ENCODE peak calls at places on chromosomes 2 and 18, in nine cellular contexts. One of them, this sample, is unnamed. For H3K27me3, the result is how much of the 10 kb centered on the place peaks cover.

GRCh38 chr2:177231270-177231669 is 18.7 kb downstream of the HNRNPA3 start:
- DNase-seq in right lobe of liver: no peak
- DNase-seq in MG63: no peak
- DNase-seq in H9: no peak
- DNase-seq in mammary epithelial cell: no peak
- DNase-seq in brain microvascular endothelial cell: no peak
- DNase-seq in SK-N-SH: no peak
- DNase-seq in spleen: no peak
- DNase-seq in CD4-positive, alpha-beta T cell: no peak
- DNase-seq in this sample: no peak

GRCh38 chr2:120969613-120970355 is 234.1 kb downstream of the GLI2 start:
- DNase-seq in right lobe of liver: no peak
- DNase-seq in MG63: no peak
- DNase-seq in H9: no peak
- DNase-seq in mammary epithelial cell: no peak
- DNase-seq in brain microvascular endothelial cell: no peak
- DNase-seq in SK-N-SH: no peak
- DNase-seq in spleen: no peak
- DNase-seq in CD4-positive, alpha-beta T cell: no peak
- DNase-seq in this sample: no peak

GRCh38 chr2:48126180-48126579 is 219.9 kb upstream of the FBXO11 start:
- DNase-seq in right lobe of liver: no peak
- DNase-seq in MG63: no peak
- DNase-seq in H9: no peak
- DNase-seq in mammary epithelial cell: no peak
- DNase-seq in brain microvascular endothelial cell: peak
- DNase-seq in SK-N-SH: no peak
- DNase-seq in spleen: no peak
- DNase-seq in CD4-positive, alpha-beta T cell: no peak
- DNase-seq in this sample: no peak

GRCh38 chr2:60351802-60352201 is 201.7 kb downstream of the BCL11A start:
- DNase-seq in right lobe of liver: no peak
- DNase-seq in MG63: no peak
- DNase-seq in H9: no peak
- DNase-seq in mammary epithelial cell: no peak
- DNase-seq in brain microvascular endothelial cell: no peak
- DNase-seq in SK-N-SH: no peak
- DNase-seq in spleen: peak
- DNase-seq in CD4-positive, alpha-beta T cell: no peak
- DNase-seq in this sample: no peak

GRCh38 chr2:207503234-207503633 is 26.5 kb upstream of the CREB1 start:
- DNase-seq in right lobe of liver: no peak
- DNase-seq in MG63: peak
- DNase-seq in H9: no peak
- DNase-seq in mammary epithelial cell: no peak
- DNase-seq in brain microvascular endothelial cell: peak
- DNase-seq in SK-N-SH: no peak
- DNase-seq in spleen: no peak
- DNase-seq in CD4-positive, alpha-beta T cell: no peak
- DNase-seq in this sample: no peak

GRCh38 chr2:197704434-197705142 is 581 bp upstream of the MARS2 start:
- DNase-seq in right lobe of liver: no peak
- DNase-seq in MG63: no peak
- DNase-seq in H9: no peak
- DNase-seq in mammary epithelial cell: no peak
- DNase-seq in brain microvascular endothelial cell: no peak
- DNase-seq in SK-N-SH: no peak
- DNase-seq in spleen: no peak
- DNase-seq in CD4-positive, alpha-beta T cell: no peak
- DNase-seq in this sample: no peak

GRCh38 chr2:64567473-64567872 is 43.3 kb downstream of the AFTPH start:
- DNase-seq in right lobe of liver: no peak
- DNase-seq in MG63: no peak
- DNase-seq in H9: no peak
- DNase-seq in mammary epithelial cell: no peak
- DNase-seq in brain microvascular endothelial cell: no peak
- DNase-seq in SK-N-SH: no peak
- DNase-seq in spleen: no peak
- DNase-seq in CD4-positive, alpha-beta T cell: no peak
- DNase-seq in this sample: no peak

GRCh38 chr2:151796774-151797173 is 31.4 kb downstream of the ARL5A start:
- DNase-seq in right lobe of liver: no peak
- DNase-seq in MG63: no peak
- DNase-seq in H9: no peak
- DNase-seq in mammary epithelial cell: no peak
- DNase-seq in brain microvascular endothelial cell: no peak
- DNase-seq in SK-N-SH: no peak
- DNase-seq in spleen: no peak
- DNase-seq in CD4-positive, alpha-beta T cell: no peak
- DNase-seq in this sample: no peak

GRCh38 chr2:56741601-56742102 is 557.9 kb downstream of the CCDC85A start:
- DNase-seq in right lobe of liver: no peak
- DNase-seq in MG63: peak
- DNase-seq in H9: no peak
- DNase-seq in mammary epithelial cell: peak
- DNase-seq in brain microvascular endothelial cell: peak
- DNase-seq in SK-N-SH: peak
- DNase-seq in spleen: no peak
- DNase-seq in CD4-positive, alpha-beta T cell: no peak
- DNase-seq in this sample: no peak

GRCh38 chr18:28793911-28794310 is 617.0 kb upstream of the CDH2 start:
- DNase-seq in right lobe of liver: no peak
- DNase-seq in MG63: no peak
- DNase-seq in H9: no peak
- DNase-seq in mammary epithelial cell: no peak
- DNase-seq in brain microvascular endothelial cell: no peak
- DNase-seq in SK-N-SH: peak
- DNase-seq in spleen: no peak
- DNase-seq in CD4-positive, alpha-beta T cell: no peak
- DNase-seq in this sample: no peak

DNA sequence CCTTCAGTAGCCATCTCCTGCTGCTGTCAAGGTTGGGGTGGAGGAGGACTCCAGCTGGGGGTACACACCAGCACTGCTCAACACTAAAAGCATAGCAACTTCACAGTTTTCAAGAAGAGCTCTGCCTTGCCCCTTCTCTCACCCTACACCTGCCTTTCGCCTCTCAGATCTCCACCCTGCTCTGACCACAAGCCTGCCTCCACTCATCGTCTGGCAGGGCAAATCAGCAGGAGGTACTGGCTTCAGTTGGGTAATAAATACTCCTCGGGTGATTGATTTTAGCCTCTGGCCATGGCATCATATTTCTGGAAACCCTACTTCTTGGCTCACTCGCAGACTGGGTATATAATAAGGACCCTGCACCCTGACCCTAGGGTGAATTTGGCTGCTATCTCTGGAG is 3.1 kb upstream of the PRKAG3 start:
- DNase-seq in right lobe of liver: no peak
- DNase-seq in MG63: peak
- DNase-seq in H9: no peak
- DNase-seq in mammary epithelial cell: no peak
- DNase-seq in brain microvascular endothelial cell: no peak
- DNase-seq in SK-N-SH: no peak
- DNase-seq in spleen: no peak
- DNase-seq in CD4-positive, alpha-beta T cell: no peak
- DNase-seq in this sample: no peak
- H3K27me3 ChIP-seq in right lobe of liver: under half
- H3K27me3 ChIP-seq in MG63: under half
- H3K27me3 ChIP-seq in H9: under half
- H3K27me3 ChIP-seq in mammary epithelial cell: under half
- H3K27me3 ChIP-seq in brain microvascular endothelial cell: under half
- H3K27me3 ChIP-seq in SK-N-SH: under half
- H3K27me3 ChIP-seq in spleen: under half
- H3K27me3 ChIP-seq in CD4-positive, alpha-beta T cell: half or more
- H3K27me3 ChIP-seq in this sample: under half

DNA sequence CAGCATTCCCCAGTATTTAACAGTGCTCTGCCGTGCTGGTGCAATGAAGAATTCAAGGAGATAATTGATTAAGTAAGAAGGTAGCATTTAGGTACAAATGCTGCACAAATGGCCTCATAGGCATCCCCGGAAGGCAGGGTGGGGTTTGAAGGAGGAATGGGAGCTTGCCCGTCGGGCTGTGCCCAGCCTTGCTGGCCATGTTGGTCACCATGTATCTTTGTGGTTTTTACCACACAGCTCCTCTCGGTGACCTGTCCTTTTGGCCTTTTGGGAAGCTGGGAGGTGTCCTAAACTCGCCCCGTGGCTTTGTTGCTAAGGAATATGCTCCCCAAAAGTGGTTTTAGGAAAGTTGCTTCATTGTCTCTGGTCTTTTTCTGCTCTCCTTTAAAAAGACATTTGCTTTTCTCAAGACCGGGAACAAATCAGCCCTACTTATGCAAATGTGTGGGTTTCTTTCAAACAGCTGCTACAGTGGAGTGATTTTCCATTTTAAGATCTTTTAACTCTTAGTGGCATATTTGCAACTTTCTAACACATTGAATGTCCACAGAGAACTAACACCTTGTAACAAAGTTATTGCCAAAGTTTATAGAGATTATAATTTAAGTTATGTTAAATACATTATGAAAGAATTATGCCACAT is 28.8 kb downstream of the SNTG2 start:
- DNase-seq in right lobe of liver: no peak
- DNase-seq in MG63: no peak
- DNase-seq in H9: no peak
- DNase-seq in mammary epithelial cell: no peak
- DNase-seq in brain microvascular endothelial cell: no peak
- DNase-seq in SK-N-SH: no peak
- DNase-seq in spleen: no peak
- DNase-seq in CD4-positive, alpha-beta T cell: no peak
- DNase-seq in this sample: no peak
- H3K27me3 ChIP-seq in right lobe of liver: under half
- H3K27me3 ChIP-seq in MG63: under half
- H3K27me3 ChIP-seq in H9: under half
- H3K27me3 ChIP-seq in mammary epithelial cell: under half
- H3K27me3 ChIP-seq in brain microvascular endothelial cell: under half
- H3K27me3 ChIP-seq in SK-N-SH: under half
- H3K27me3 ChIP-seq in spleen: under half
- H3K27me3 ChIP-seq in CD4-positive, alpha-beta T cell: under half
- H3K27me3 ChIP-seq in this sample: under half

GRCh38 chr2:21009662-21010225 is 34.1 kb downstream of the APOB start:
- DNase-seq in right lobe of liver: no peak
- DNase-seq in MG63: no peak
- DNase-seq in H9: no peak
- DNase-seq in mammary epithelial cell: no peak
- DNase-seq in brain microvascular endothelial cell: no peak
- DNase-seq in SK-N-SH: no peak
- DNase-seq in spleen: no peak
- DNase-seq in CD4-positive, alpha-beta T cell: no peak
- DNase-seq in this sample: no peak

GRCh38 chr2:21008014-21008789 is 35.7 kb downstream of the APOB start:
- DNase-seq in right lobe of liver: no peak
- DNase-seq in MG63: no peak
- DNase-seq in H9: no peak
- DNase-seq in mammary epithelial cell: no peak
- DNase-seq in brain microvascular endothelial cell: no peak
- DNase-seq in SK-N-SH: no peak
- DNase-seq in spleen: no peak
- DNase-seq in CD4-positive, alpha-beta T cell: no peak
- DNase-seq in this sample: no peak

GRCh38 chr2:21010813-21011439 is 32.9 kb downstream of the APOB start:
- DNase-seq in right lobe of liver: no peak
- DNase-seq in MG63: no peak
- DNase-seq in H9: no peak
- DNase-seq in mammary epithelial cell: no peak
- DNase-seq in brain microvascular endothelial cell: no peak
- DNase-seq in SK-N-SH: no peak
- DNase-seq in spleen: no peak
- DNase-seq in CD4-positive, alpha-beta T cell: no peak
- DNase-seq in this sample: no peak

GRCh38 chr2:21007129-21008013 is 36.5 kb downstream of the APOB start:
- DNase-seq in right lobe of liver: no peak
- DNase-seq in MG63: no peak
- DNase-seq in H9: no peak
- DNase-seq in mammary epithelial cell: no peak
- DNase-seq in brain microvascular endothelial cell: no peak
- DNase-seq in SK-N-SH: no peak
- DNase-seq in spleen: no peak
- DNase-seq in CD4-positive, alpha-beta T cell: no peak
- DNase-seq in this sample: no peak

DNA sequence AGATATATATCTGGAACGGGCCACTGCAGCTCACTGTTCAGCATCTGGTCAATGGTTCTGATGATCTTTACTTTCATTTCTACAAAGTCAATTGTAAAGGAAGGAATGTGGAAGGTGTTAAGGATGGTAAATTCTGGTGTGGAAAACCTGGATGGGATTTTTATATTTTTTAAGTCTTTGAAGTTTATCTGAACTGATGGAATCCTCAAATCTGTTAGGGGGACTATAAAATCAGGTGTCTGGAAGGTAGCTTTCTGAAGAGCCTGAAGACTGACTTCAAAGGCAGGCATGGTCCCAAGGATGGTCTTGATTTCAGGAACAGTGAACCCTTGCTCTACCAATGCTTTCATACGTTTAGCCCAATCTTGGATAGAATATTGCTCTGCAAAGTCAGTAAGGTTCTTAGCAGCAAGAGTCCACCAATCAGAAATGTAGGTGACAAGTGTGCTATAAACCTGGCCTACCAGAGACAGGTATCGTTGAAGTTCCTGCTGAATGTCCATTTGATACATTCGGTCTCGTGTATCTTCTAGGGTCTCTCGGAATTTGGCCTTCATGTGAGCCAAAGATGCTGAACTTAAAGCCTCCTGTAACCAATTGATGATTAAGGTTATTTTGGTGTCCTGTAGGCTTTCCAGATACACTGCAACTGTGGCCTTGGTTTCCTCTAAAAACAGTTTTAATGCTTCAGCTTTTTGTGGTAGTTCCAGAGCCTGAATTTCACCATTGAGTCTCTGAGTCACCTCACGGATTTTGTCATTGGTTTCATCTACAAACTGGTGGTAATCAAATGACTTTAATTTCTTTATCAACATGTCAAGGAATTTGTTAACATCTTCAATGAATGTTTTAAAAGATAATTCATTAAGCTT is 34.8 kb downstream of the APOB start:
- DNase-seq in right lobe of liver: no peak
- DNase-seq in MG63: no peak
- DNase-seq in H9: no peak
- DNase-seq in mammary epithelial cell: no peak
- DNase-seq in brain microvascular endothelial cell: no peak
- DNase-seq in SK-N-SH: no peak
- DNase-seq in spleen: no peak
- DNase-seq in CD4-positive, alpha-beta T cell: no peak
- DNase-seq in this sample: no peak
- H3K27me3 ChIP-seq in right lobe of liver: under half
- H3K27me3 ChIP-seq in MG63: under half
- H3K27me3 ChIP-seq in H9: under half
- H3K27me3 ChIP-seq in mammary epithelial cell: under half
- H3K27me3 ChIP-seq in brain microvascular endothelial cell: under half
- H3K27me3 ChIP-seq in SK-N-SH: under half
- H3K27me3 ChIP-seq in spleen: under half
- H3K27me3 ChIP-seq in CD4-positive, alpha-beta T cell: under half
- H3K27me3 ChIP-seq in this sample: under half

DNA sequence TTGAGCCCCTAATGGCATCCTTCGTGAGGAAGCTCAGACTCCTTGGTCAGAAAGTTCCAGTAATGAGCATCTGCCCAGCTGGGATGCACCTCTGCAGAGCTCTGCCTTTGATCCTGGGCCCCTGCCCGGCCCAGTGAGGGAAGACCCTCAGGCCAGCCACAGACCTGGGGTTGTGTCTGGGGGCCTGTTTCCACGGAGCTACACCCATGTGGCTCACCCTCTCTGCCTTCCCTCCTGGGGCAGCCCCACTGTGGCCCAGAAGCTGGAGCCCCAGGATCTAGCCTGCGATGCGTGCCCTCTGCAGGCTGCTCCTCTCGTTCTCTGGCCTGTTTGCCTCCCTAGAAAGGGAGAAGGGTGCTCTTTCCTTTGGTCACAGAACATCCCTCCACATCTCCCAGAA is 9.8 kb downstream of the KCNF1 start:
- DNase-seq in right lobe of liver: no peak
- DNase-seq in MG63: no peak
- DNase-seq in H9: no peak
- DNase-seq in mammary epithelial cell: no peak
- DNase-seq in brain microvascular endothelial cell: no peak
- DNase-seq in SK-N-SH: no peak
- DNase-seq in spleen: peak
- DNase-seq in CD4-positive, alpha-beta T cell: no peak
- DNase-seq in this sample: no peak
- H3K27me3 ChIP-seq in right lobe of liver: under half
- H3K27me3 ChIP-seq in MG63: under half
- H3K27me3 ChIP-seq in H9: under half
- H3K27me3 ChIP-seq in mammary epithelial cell: under half
- H3K27me3 ChIP-seq in brain microvascular endothelial cell: under half
- H3K27me3 ChIP-seq in SK-N-SH: under half
- H3K27me3 ChIP-seq in spleen: under half
- H3K27me3 ChIP-seq in CD4-positive, alpha-beta T cell: under half
- H3K27me3 ChIP-seq in this sample: under half

This sample was measured in AG04450.